ENCODE peak calls at places on chromosomes 7 and 10, in nine cellular contexts. Z is tibial nerve; W is A673; B is neural progenitor cell; I is aorta; M is lower lobe of right lung; D is IMR-90; U is effector memory CD4-positive, alpha-beta T cell; S is GM23248. P is an unnamed sample.

GRCh38 chr10:61172182-61172926 is 228.4 kb upstream of the RHOBTB1 start:
- DNase-seq in Z (no peak), W (no peak), B (no peak), I (no peak), M (no peak), D (no peak), U (no peak), S (no peak), P (no peak)

GRCh38 chr10:72009430-72010081 is 45.4 kb downstream of the CHST3 start:
- DNase-seq in Z (peak; percentile 76), W (peak; percentile 56), B (peak; percentile 57), I (peak; percentile 96), M (peak; percentile 69), D (peak; percentile 94), U (no peak), S (peak; percentile 96), P (peak; percentile 92)

GRCh38 chr10:124998624-124999291 is 56.8 kb downstream of the ZRANB1 start:
- DNase-seq in Z (no peak), W (no peak), B (no peak), I (peak; percentile 76), M (peak; percentile 31), D (no peak), U (no peak), S (no peak), P (no peak)

GRCh38 chr10:98536551-98536950 is 89.8 kb upstream of the HPS1 start:
- DNase-seq in Z (no peak), W (no peak), B (no peak), I (no peak), M (no peak), D (peak; percentile 3), U (no peak), S (peak; percentile 84), P (peak; percentile 86)

GRCh38 chr10:48940958-48941357 is 1.3 kb upstream of the LRRC18 start:
- DNase-seq in Z (no peak), W (no peak), B (peak; percentile 34), I (no peak), M (no peak), D (no peak), U (no peak), S (no peak), P (no peak)

GRCh38 chr10:6054884-6055283 is 7.3 kb downstream of the IL2RA start:
- DNase-seq in Z (no peak), W (no peak), B (no peak), I (no peak), M (no peak), D (no peak), U (no peak), S (no peak), P (no peak)

GRCh38 chr10:84701321-84701720 is 372.9 kb downstream of the CCSER2 start:
- DNase-seq in Z (no peak), W (no peak), B (no peak), I (no peak), M (no peak), D (no peak), U (no peak), S (no peak), P (no peak)

GRCh38 chr10:12390733-12391132 is 41.4 kb downstream of the CAMK1D start:
- DNase-seq in Z (peak; percentile 24), W (no peak), B (no peak), I (peak; percentile 82), M (no peak), D (peak; percentile 54), U (no peak), S (no peak), P (peak; percentile 80)

GRCh38 chr7:30199271-30199670 is 64.5 kb downstream of the MTURN start:
- DNase-seq in Z (no peak), W (no peak), B (no peak), I (no peak), M (no peak), D (no peak), U (no peak), S (no peak), P (no peak)

GRCh38 chr7:100476903-100477870 is 1.8 kb downstream of the TSC22D4 start:
- DNase-seq in Z (no peak), W (no peak), B (no peak), I (peak; percentile 81), M (no peak), D (no peak), U (no peak), S (peak; percentile 52), P (no peak)

GRCh38 chr7:137879357-137880158 is 32.8 kb upstream of the DGKI start:
- DNase-seq in Z (no peak), W (no peak), B (peak; percentile 47), I (no peak), M (no peak), D (peak; percentile 61), U (no peak), S (peak; percentile 86), P (no peak)

GRCh38 chr7:127391591-127392181 is 822 bp downstream of the ZNF800 start:
- DNase-seq in Z (no peak), W (peak; percentile 47), B (peak; percentile 56), I (no peak), M (no peak), D (peak; percentile 24), U (peak; percentile 27), S (peak; percentile 72), P (peak; percentile 16)

GRCh38 chr10:16314259-16314658 is 122.6 kb upstream of the PTER start:
- DNase-seq in Z (no peak), W (no peak), B (peak; percentile 18), I (no peak), M (no peak), D (no peak), U (no peak), S (no peak), P (no peak)

GRCh38 chr10:82628373-82628772 is 753.4 kb downstream of the NRG3 start:
- DNase-seq in Z (no peak), W (no peak), B (peak; percentile 44), I (no peak), M (no peak), D (no peak), U (no peak), S (no peak), P (no peak)

GRCh38 chr7:45155941-45156340 is 1.6 kb upstream of the RAMP3 start:
- DNase-seq in Z (no peak), W (no peak), B (no peak), I (peak; percentile 47), M (no peak), D (no peak), U (no peak), S (no peak), P (no peak)

GRCh38 chr7:139618482-139619366 is 95.2 kb downstream of the CLEC2L start:
- DNase-seq in Z (peak; percentile 49), W (peak; percentile 62), B (peak; percentile 61), I (no peak), M (no peak), D (peak; percentile 41), U (no peak), S (peak; percentile 72), P (peak; percentile 33)

DNA sequence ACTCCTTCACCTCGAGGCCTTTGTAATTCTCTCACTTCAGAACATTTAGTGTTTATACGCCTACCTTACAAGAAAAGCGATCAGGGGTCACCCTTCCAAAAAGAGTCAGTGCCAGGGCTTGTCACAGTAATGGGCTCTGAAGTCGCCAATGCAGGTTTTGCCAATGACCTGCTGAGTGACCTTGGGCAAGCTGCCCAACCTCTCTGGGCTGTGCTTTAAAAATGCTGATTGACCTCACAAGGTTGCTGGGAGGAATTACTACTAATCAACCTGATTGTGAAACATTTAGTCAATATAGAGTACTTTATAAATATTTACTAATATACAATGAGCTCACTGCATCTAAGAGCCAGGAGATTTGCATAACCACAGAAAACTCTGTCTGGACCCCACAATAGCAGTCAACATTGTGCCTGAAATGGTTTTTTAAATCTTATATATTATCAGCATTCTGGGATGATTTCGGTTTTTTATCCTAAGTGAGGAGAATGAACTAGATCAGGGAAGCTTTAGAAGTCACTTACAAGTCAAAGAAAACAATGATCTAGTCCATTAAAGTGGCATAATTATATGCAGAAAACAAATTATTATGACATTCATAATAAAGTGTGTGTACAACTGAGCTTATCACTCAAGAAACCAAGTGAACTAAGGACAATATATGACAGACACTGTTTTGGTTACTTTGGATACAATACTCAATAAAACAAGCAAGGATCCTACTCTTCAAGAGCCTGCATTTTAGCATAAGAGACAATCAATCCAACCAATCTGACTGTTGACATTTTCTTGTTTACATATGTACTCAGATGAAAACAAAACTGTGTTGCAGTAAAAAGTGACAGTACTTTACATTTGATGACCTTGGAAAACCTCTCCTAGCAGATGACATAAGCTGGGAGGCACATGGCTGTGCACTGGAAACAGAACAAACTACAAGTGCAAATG is 290.5 kb downstream of the SORCS1 start:
- DNase-seq in Z (no peak), W (no peak), B (no peak), I (no peak), M (no peak), D (no peak), U (no peak), S (no peak), P (no peak)
- H3K4me3 ChIP-seq in Z (no peak overlapping the region), W (no peak overlapping the region), B (no peak overlapping the region), I (no peak overlapping the region), M (no peak overlapping the region), D (no peak overlapping the region), U (no peak overlapping the region), S (no peak overlapping the region), P (no peak overlapping the region)

GRCh38 chr7:105339404-105340316 is 49.1 kb downstream of the SRPK2 start:
- DNase-seq in Z (no peak), W (no peak), B (no peak), I (no peak), M (no peak), D (no peak), U (no peak), S (no peak), P (peak; percentile 16)
- H3K9me3 ChIP-seq in Z (no peaks in the 10 kb centered on the region), W (no peaks in the 10 kb centered on the region), B (no peaks in the 10 kb centered on the region), I (no peaks in the 10 kb centered on the region), M (no peaks in the 10 kb centered on the region), D (no peaks in the 10 kb centered on the region), U (no peaks in the 10 kb centered on the region), S (no peaks in the 10 kb centered on the region), P (no peaks in the 10 kb centered on the region)

GRCh38 chr10:111077715-111078504 is 1.1 kb downstream of the ADRA2A start:
- DNase-seq in Z (no peak), W (peak; percentile 14), B (peak; percentile 21), I (no peak), M (peak; percentile 52), D (no peak), U (no peak), S (peak; percentile 62), P (peak; percentile 24)
- H3K27me3 ChIP-seq in Z (peaks cover 57% of the 10 kb centered on the region), W (peaks cover 53% of the 10 kb centered on the region), B (peaks cover 75% of the 10 kb centered on the region), I (no peaks in the 10 kb centered on the region), M (peaks cover 65% of the 10 kb centered on the region), D (peaks cover 66% of the 10 kb centered on the region), U (peaks cover 21% of the 10 kb centered on the region), S (no peaks in the 10 kb centered on the region), P (peaks cover 5% of the 10 kb centered on the region)

GRCh38 chr7:20216637-20217036 is 547 bp downstream of the MACC1 start:
- DNase-seq in Z (no peak), W (no peak), B (no peak), I (no peak), M (no peak), D (no peak), U (no peak), S (no peak), P (no peak)

GRCh38 chr7:20218261-20218660 is 1.1 kb upstream of the MACC1 start:
- DNase-seq in Z (no peak), W (no peak), B (no peak), I (no peak), M (no peak), D (no peak), U (no peak), S (no peak), P (no peak)

GRCh38 chr7:20219446-20220292 is 2.5 kb upstream of the MACC1 start:
- DNase-seq in Z (peak; percentile 46), W (no peak), B (no peak), I (peak; percentile 76), M (peak; percentile 81), D (peak; percentile 99), U (no peak), S (peak; percentile 71), P (no peak)

GRCh38 chr7:20219062-20219445 is 1.9 kb upstream of the MACC1 start:
- DNase-seq in Z (no peak), W (no peak), B (no peak), I (no peak), M (no peak), D (no peak), U (no peak), S (no peak), P (no peak)

GRCh38 chr7:20217193-20217948 is at the start of gene MACC1:
- DNase-seq in Z (no peak), W (no peak), B (peak; percentile 71), I (no peak), M (peak; percentile 82), D (no peak), U (no peak), S (no peak), P (no peak)
- H3K4me3 ChIP-seq in Z (no peak within 1 kb of the TSS), W (no peak within 1 kb of the TSS), B (peak within 1 kb of the TSS; percentile 16), I (no peak within 1 kb of the TSS), M (peak within 1 kb of the TSS; percentile 42), D (no peak within 1 kb of the TSS), U (no peak within 1 kb of the TSS), S (no peak within 1 kb of the TSS), P (no peak within 1 kb of the TSS)